ENCODE peak calls at places on chromosome 21, in eight cellular contexts. Q, Z, H, F, I, L, X and U are unnamed samples.

GRCh38 chr21:15421521-15421920 is 308.3 kb upstream of the USP25 start:
- DNase-seq in F (no peak), L (no peak), Q (peak), X (no peak), I (no peak), Z (no peak), H (no peak), U (no peak)

GRCh38 chr21:40512590-40512989 is 334.4 kb downstream of the DSCAM start:
- DNase-seq in F (no peak), Q (peak), L (no peak), X (no peak), I (peak), H (no peak), Z (no peak), U (no peak)

GRCh38 chr21:15928196-15928595 is 198.4 kb downstream of the USP25 start:
- DNase-seq in Q (no peak), X (no peak), Z (no peak), H (no peak), I (no peak), L (no peak), F (no peak), U (no peak)

GRCh38 chr21:46124083-46124925 is 26.4 kb downstream of the COL6A2 start:
- DNase-seq in I (peak), X (peak), F (no peak), Z (no peak), L (no peak), H (peak), Q (no peak), U (peak)

GRCh38 chr21:43703068-43703880 is 15.7 kb upstream of the PDXK start:
- DNase-seq in X (no peak), L (no peak), F (peak), Q (peak), Z (no peak), I (peak), H (peak), U (no peak)

GRCh38 chr21:37862536-37862935 is 53.7 kb downstream of the KCNJ6 start:
- DNase-seq in Q (peak), X (no peak), L (no peak), H (no peak), Z (no peak), I (no peak), F (no peak), U (no peak)

GRCh38 chr21:42135386-42136040 is 64.4 kb downstream of the UMODL1 start:
- DNase-seq in Z (no peak), L (no peak), I (no peak), Q (no peak), F (no peak), X (no peak), H (no peak), U (no peak)

GRCh38 chr21:44354775-44355771 is 1.7 kb downstream of the TRPM2 start:
- DNase-seq in F (no peak), H (no peak), I (no peak), X (no peak), Q (no peak), Z (no peak), L (no peak), U (no peak)

GRCh38 chr21:37547615-37547975 is 181.0 kb downstream of the DYRK1A start:
- DNase-seq in I (no peak), X (no peak), F (no peak), L (no peak), H (no peak), Z (no peak), Q (no peak), U (no peak)

GRCh38 chr21:36150192-36150711 is 6.4 kb upstream of the DOP1B start:
- DNase-seq in H (peak), Z (no peak), I (no peak), Q (no peak), F (no peak), L (peak), X (no peak), U (peak)

GRCh38 chr21:42724226-42724920 is 71.0 kb downstream of the PDE9A start:
- DNase-seq in Q (no peak), X (no peak), Z (no peak), L (no peak), I (no peak), F (peak), H (peak), U (no peak)

GRCh38 chr21:36381841-36382589 is 3.2 kb upstream of the CHAF1B start:
- DNase-seq in Q (no peak), H (peak), I (no peak), Z (no peak), F (no peak), X (no peak), L (no peak), U (no peak)

GRCh38 chr21:26082549-26082948 is 88.0 kb downstream of the APP start:
- DNase-seq in Z (no peak), Q (no peak), X (no peak), L (no peak), H (no peak), I (no peak), F (no peak), U (no peak)

GRCh38 chr21:29885491-29885890 is 54.3 kb downstream of the GRIK1 start:
- DNase-seq in X (no peak), H (no peak), L (no peak), F (no peak), Q (no peak), I (no peak), Z (no peak), U (no peak)

GRCh38 chr21:42084079-42084478 is 13.0 kb downstream of the UMODL1 start:
- DNase-seq in Q (no peak), H (no peak), X (no peak), I (no peak), F (no peak), L (no peak), Z (no peak), U (no peak)

GRCh38 chr21:28229811-28230210 is 762.9 kb downstream of the LTN1 start:
- DNase-seq in Q (no peak), H (peak), I (no peak), X (no peak), L (no peak), F (peak), Z (no peak), U (no peak)

GRCh38 chr21:38661296-38662223 is 144.2 kb upstream of the ETS2 start:
- DNase-seq in Q (peak), F (no peak), H (peak), Z (no peak), I (peak), L (peak), X (peak), U (peak)

GRCh38 chr21:44537930-44538911 is 1.8 kb downstream of the KRTAP10-1 start:
- DNase-seq in L (no peak), X (no peak), H (no peak), Q (no peak), F (no peak), Z (no peak), I (no peak), U (peak)

GRCh38 chr21:30838536-30838935 is 9.0 kb upstream of the KRTAP7-1 start:
- DNase-seq in Q (no peak), H (no peak), F (no peak), Z (no peak), X (no peak), I (no peak), L (no peak), U (no peak)

GRCh38 chr21:45258476-45258875 is 29.2 kb downstream of the POFUT2 start:
- DNase-seq in I (no peak), F (no peak), H (peak), L (no peak), Z (no peak), Q (no peak), X (peak), U (no peak)